ENCODE peak calls at places on chromosomes 16 and 17, in five cellular contexts. N is esophagus squamous epithelium; V is MCF 10A; Z is CD8-positive, alpha-beta T cell; Y is PC-3. S is an unnamed sample.

GRCh38 chr16:27764427-27764826 is 214.5 kb downstream of the KATNIP start:
- DNase-seq in N (no peak), V (no peak), Z (no peak), Y (no peak), S (no peak)

GRCh38 chr17:69609495-69610315 is 195.2 kb downstream of the MAP2K6 start:
- DNase-seq in N (no peak), V (peak; percentile 58), Z (no peak), Y (peak; percentile 68), S (no peak)

GRCh38 chr17:67992541-67993152 is 3.6 kb downstream of the C17orf58 start:
- DNase-seq in N (no peak), V (no peak), Z (no peak), Y (peak; percentile 59), S (no peak)

GRCh38 chr16:19095699-19096098 is 18.1 kb upstream of the ITPRIPL2 start:
- DNase-seq in N (no peak), V (peak; percentile 78), Z (no peak), Y (peak; percentile 86), S (no peak)

GRCh38 chr17:29645516-29646051 is 22.9 kb upstream of the CORO6 start:
- DNase-seq in N (no peak), V (peak; percentile 63), Z (no peak), Y (no peak), S (no peak)

GRCh38 chr16:6375471-6376075 is 957.1 kb upstream of the RBFOX1 start:
- DNase-seq in N (no peak), V (no peak), Z (no peak), Y (no peak), S (no peak)

GRCh38 chr17:34703533-34703932 is 124.2 kb downstream of the TMEM132E start:
- DNase-seq in N (no peak), V (peak; percentile 30), Z (no peak), Y (peak; percentile 48), S (no peak)

GRCh38 chr17:50570516-50570915 is 10.0 kb downstream of the CACNA1G start:
- DNase-seq in N (no peak), V (no peak), Z (no peak), Y (no peak), S (no peak)

GRCh38 chr16:80285089-80285488 is 255.7 kb upstream of the DYNLRB2 start:
- DNase-seq in N (no peak), V (peak; percentile 29), Z (no peak), Y (no peak), S (no peak)

GRCh38 chr17:9115446-9116265 is 94.3 kb downstream of the NTN1 start:
- DNase-seq in N (no peak), V (no peak), Z (peak; percentile 38), Y (no peak), S (peak; percentile 23)
- TF ChIP-seq CTCF in N (peak; percentile 33), V (no peak), Z (no peak), Y (no peak), S (no peak)

GRCh38 chr16:1152651-1153259 is at the start of gene CACNA1H:
- DNase-seq in N (no peak), V (no peak), Z (peak; percentile 46), Y (no peak), S (peak; percentile 29)
- TF ChIP-seq CTCF in N (peak; percentile 16), V (no peak), Z (peak; percentile 44), Y (no peak), S (no peak)

GRCh38 chr16:88705076-88705684 is 1.0 kb downstream of the RNF166 start:
- DNase-seq in N (no peak), V (no peak), Z (no peak), Y (no peak), S (no peak)

GRCh38 chr16:88706965-88707871 is 915 bp downstream of the CTU2 start:
- DNase-seq in N (no peak), V (no peak), Z (no peak), Y (no peak), S (no peak)

GRCh38 chr16:88705746-88706287 is 391 bp downstream of the RNF166 start:
- DNase-seq in N (no peak), V (no peak), Z (no peak), Y (no peak), S (no peak)

GRCh38 chr16:88703486-88704309 is 2.5 kb downstream of the RNF166 start:
- DNase-seq in N (no peak), V (no peak), Z (peak; percentile 58), Y (no peak), S (no peak)

GRCh38 chr16:88706288-88706964 is at the start of the genes CTU2 and RNF166:
- DNase-seq in N (no peak), V (peak; percentile 79), Z (peak; percentile 85), Y (peak; percentile 88), S (peak; percentile 95)
- TF ChIP-seq CTCF in N (no peak), V (no peak), Z (no peak), Y (no peak), S (no peak)

GRCh38 chr17:20223808-20224328 is 214.7 kb downstream of the SPECC1 start:
- DNase-seq in N (no peak), V (peak; percentile 11), Z (no peak), Y (peak; percentile 31), S (no peak)
- TF ChIP-seq CTCF in N (no peak), V (no peak), Z (no peak), Y (no peak), S (no peak)

DNA sequence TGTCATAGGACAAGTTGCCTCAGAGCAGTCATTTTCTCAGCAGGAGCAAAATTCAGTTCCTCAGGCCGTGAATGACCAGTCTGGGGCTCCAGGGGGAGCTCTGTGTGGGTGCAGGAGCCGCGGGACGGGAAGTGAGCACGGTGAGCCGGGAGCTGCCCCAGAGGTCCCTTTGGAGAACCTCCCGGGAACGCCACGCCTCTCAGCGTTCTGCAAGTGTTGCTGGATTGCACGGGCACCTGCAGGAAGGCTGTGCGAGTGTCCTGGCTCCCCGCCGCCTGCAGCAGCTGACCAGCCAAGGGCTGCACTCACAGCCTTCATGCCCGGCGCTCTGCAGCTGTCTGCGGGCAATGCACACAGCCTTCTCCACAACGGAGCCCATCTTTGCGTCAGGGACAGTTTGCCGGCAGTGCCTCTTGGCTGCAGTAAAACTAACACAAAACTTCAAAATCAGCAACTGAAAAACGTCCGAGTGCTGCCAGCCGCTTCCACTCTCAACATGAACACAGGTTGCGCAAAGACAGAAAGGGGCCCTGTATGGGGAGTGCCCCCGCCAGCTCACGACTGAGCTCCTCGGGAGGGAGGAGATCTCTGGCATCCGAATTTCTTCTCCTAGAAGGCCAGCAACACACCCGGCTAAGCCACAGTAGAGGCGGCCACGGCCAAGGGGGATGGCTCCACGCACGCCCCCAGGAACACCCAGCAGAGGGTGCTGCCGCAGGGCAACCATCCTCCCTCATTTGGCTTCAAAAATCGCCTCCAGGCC is 16.0 kb downstream of the NDUFAF8 start:
- DNase-seq in N (no peak), V (peak; percentile 35), Z (no peak), Y (peak; percentile 77), S (no peak)
- TF ChIP-seq CTCF in N (peak; percentile 39), V (peak; percentile 9), Z (no peak), Y (peak; percentile 64), S (no peak)

GRCh38 chr16:54954220-54954619 is 23.6 kb downstream of the IRX5 start:
- DNase-seq in N (no peak), V (no peak), Z (no peak), Y (no peak), S (no peak)

GRCh38 chr16:54955757-54956156 is 25.1 kb downstream of the IRX5 start:
- DNase-seq in N (no peak), V (no peak), Z (no peak), Y (no peak), S (no peak)

GRCh38 chr16:54952195-54952594 is 21.5 kb downstream of the IRX5 start:
- DNase-seq in N (no peak), V (no peak), Z (no peak), Y (no peak), S (no peak)

GRCh38 chr16:54962045-54962444 is 31.4 kb downstream of the IRX5 start:
- DNase-seq in N (no peak), V (no peak), Z (no peak), Y (no peak), S (no peak)

GRCh38 chr16:54957403-54957802 is 26.7 kb downstream of the IRX5 start:
- DNase-seq in N (no peak), V (peak; percentile 68), Z (no peak), Y (peak; percentile 38), S (no peak)
- TF ChIP-seq CTCF in N (peak; percentile 44), V (peak; percentile 42), Z (no peak), Y (peak; percentile 41), S (no peak)

GRCh38 chr16:87053016-87053982 is 263.9 kb downstream of the C16orf95 start:
- DNase-seq in N (no peak), V (no peak), Z (no peak), Y (no peak), S (no peak)
- TF ChIP-seq CTCF in N (no peak), V (no peak), Z (no peak), Y (no peak), S (no peak)